ENCODE peak calls at places on chromosomes 16 and 17, in ten cellular contexts. Q, L, H, Z, K, S, V, R, Y and C are unnamed samples.

GRCh38 chr17:63940584-63940983 is 8.5 kb upstream of the CD79B start:
- DNase-seq in Q (no peak), L (no peak), H (no peak), Z (no peak), K (no peak), S (no peak), V (no peak), R (no peak), Y (no peak), C (peak)

GRCh38 chr17:69723316-69723715 is 308.8 kb downstream of the MAP2K6 start:
- DNase-seq in Q (no peak), L (no peak), H (no peak), Z (no peak), K (no peak), S (no peak), V (no peak), R (no peak), Y (no peak), C (no peak)

GRCh38 chr16:68367034-68367433 is 56.2 kb downstream of the PRMT7 start:
- DNase-seq in Q (peak), L (peak), H (no peak), Z (peak), K (peak), S (peak), V (peak), R (peak), Y (peak), C (no peak)

GRCh38 chr16:27722892-27723450 is 173.0 kb downstream of the KATNIP start:
- DNase-seq in Q (no peak), L (no peak), H (no peak), Z (no peak), K (no peak), S (no peak), V (no peak), R (no peak), Y (no peak), C (no peak)

GRCh38 chr17:48624544-48625501 is 1.3 kb downstream of the HOXB9 start:
- DNase-seq in Q (no peak), L (peak), H (no peak), Z (peak), K (peak), S (no peak), V (peak), R (no peak), Y (no peak), C (no peak)

GRCh38 chr17:73371285-73371684 is 59.5 kb upstream of the CDC42EP4 start:
- DNase-seq in Q (no peak), L (no peak), H (no peak), Z (no peak), K (no peak), S (no peak), V (no peak), R (no peak), Y (peak), C (no peak)

GRCh38 chr17:42673885-42674754 is 2.7 kb downstream of the PLEKHH3 start:
- DNase-seq in Q (peak), L (peak), H (peak), Z (peak), K (peak), S (no peak), V (peak), R (peak), Y (no peak), C (no peak)

GRCh38 chr16:61665512-61665911 is 370.7 kb downstream of the CDH8 start:
- DNase-seq in Q (no peak), L (no peak), H (no peak), Z (no peak), K (no peak), S (no peak), V (no peak), R (no peak), Y (no peak), C (no peak)

GRCh38 chr17:50575581-50576210 is 15.2 kb downstream of the CACNA1G start:
- DNase-seq in Q (no peak), L (peak), H (no peak), Z (no peak), K (no peak), S (no peak), V (no peak), R (no peak), Y (no peak), C (no peak)

GRCh38 chr16:25126820-25127232 is 15.3 kb downstream of the LCMT1 start:
- DNase-seq in Q (peak), L (no peak), H (no peak), Z (peak), K (peak), S (no peak), V (no peak), R (no peak), Y (peak), C (no peak)

GRCh38 chr17:72702136-72702735 is 390.3 kb downstream of the SLC39A11 start:
- DNase-seq in Q (no peak), L (no peak), H (no peak), Z (no peak), K (no peak), S (peak), V (no peak), R (no peak), Y (no peak), C (no peak)

GRCh38 chr17:81397314-81398169 is 2.3 kb downstream of the BAHCC1 start:
- DNase-seq in Q (peak), L (peak), H (no peak), Z (peak), K (no peak), S (no peak), V (peak), R (peak), Y (peak), C (no peak)

GRCh38 chr16:68385371-68385770 is 62.9 kb downstream of the SMPD3 start:
- DNase-seq in Q (no peak), L (no peak), H (no peak), Z (no peak), K (no peak), S (no peak), V (no peak), R (no peak), Y (peak), C (peak)

GRCh38 chr17:12312692-12313091 is 292.0 kb downstream of the MAP2K4 start:
- DNase-seq in Q (no peak), L (no peak), H (no peak), Z (no peak), K (no peak), S (no peak), V (no peak), R (no peak), Y (no peak), C (no peak)

GRCh38 chr17:61508912-61509311 is 56.7 kb downstream of the TBX4 start:
- DNase-seq in Q (no peak), L (no peak), H (no peak), Z (no peak), K (no peak), S (no peak), V (no peak), R (no peak), Y (no peak), C (no peak)

GRCh38 chr16:56411123-56411522 is 14.2 kb downstream of the AMFR start:
- DNase-seq in Q (no peak), L (no peak), H (no peak), Z (no peak), K (no peak), S (no peak), V (no peak), R (no peak), Y (no peak), C (no peak)

GRCh38 chr16:17251496-17251895 is 219.3 kb downstream of the XYLT1 start:
- DNase-seq in Q (no peak), L (peak), H (no peak), Z (no peak), K (no peak), S (no peak), V (no peak), R (no peak), Y (no peak), C (no peak)

GRCh38 chr16:76910931-76911330 is 280.1 kb upstream of the MON1B start:
- DNase-seq in Q (no peak), L (no peak), H (no peak), Z (no peak), K (no peak), S (no peak), V (no peak), R (no peak), Y (no peak), C (no peak)

GRCh38 chr17:79931517-79932309 is 92.5 kb upstream of the CBX4 start:
- DNase-seq in Q (no peak), L (no peak), H (no peak), Z (peak), K (no peak), S (no peak), V (no peak), R (no peak), Y (no peak), C (no peak)

GRCh38 chr17:29243792-29244191 is 2.9 kb upstream of the CRYBA1 start:
- DNase-seq in Q (no peak), L (peak), H (no peak), Z (no peak), K (peak), S (no peak), V (peak), R (no peak), Y (peak), C (no peak)

GRCh38 chr16:4200000-4200780 is 41.7 kb downstream of the SRL start:
- DNase-seq in Q (peak), L (peak), H (peak), Z (peak), K (peak), S (peak), V (peak), R (peak), Y (peak), C (no peak)

GRCh38 chr17:51200846-51201245 is 34.6 kb downstream of the NME2 start:
- DNase-seq in Q (no peak), L (no peak), H (no peak), Z (no peak), K (no peak), S (no peak), V (no peak), R (no peak), Y (no peak), C (no peak)

GRCh38 chr17:78839762-78840529 is 668 bp downstream of the USP36 start:
- DNase-seq in Q (peak), L (peak), H (peak), Z (peak), K (peak), S (no peak), V (peak), R (peak), Y (peak), C (no peak)
- TF ChIP-seq POLR2AphosphoS5 in Q (no peak), L (no peak), H (peak), Z (peak), K (no peak), S (no peak), V (no peak), R (no peak), Y (peak), C (no peak)

DNA sequence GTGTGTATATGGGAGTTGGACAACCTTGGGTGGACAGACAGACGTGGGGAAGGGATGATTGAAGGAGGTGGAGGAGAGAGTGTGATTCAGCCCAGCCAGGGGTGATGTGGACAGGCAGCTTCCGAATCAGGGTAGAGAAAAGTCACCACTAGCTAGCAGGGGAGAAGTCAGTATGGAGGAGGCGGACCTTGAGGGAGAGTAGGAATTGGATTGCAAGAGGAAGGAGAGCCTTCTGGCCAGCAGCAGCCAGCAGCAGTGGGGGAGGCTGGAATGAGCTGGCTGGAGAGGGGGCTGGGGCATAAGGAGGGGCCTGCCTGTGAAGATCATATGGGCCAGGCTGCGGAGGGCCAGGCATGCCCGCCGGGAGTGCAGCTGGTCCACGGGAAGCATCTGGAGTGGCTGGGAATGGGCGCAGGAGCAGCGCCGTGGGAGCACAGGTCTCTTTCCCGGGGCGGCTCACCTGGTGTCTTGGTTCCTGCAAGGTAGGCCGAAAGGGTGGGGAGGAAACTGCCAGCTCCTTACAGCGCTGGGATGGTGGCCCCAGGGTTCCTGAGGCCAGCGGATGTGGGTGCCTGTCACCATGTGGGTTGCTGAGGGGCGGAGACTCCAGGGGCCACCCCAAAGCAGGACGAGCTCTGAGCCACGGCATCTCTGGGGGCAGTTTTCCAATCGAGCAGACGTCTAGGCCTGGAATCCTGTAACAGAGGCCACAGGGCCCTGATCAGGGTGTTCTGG is 235.3 kb downstream of the SEC14L1 start:
- DNase-seq in Q (no peak), L (no peak), H (peak), Z (peak), K (no peak), S (no peak), V (peak), R (peak), Y (no peak), C (peak)
- H3K27ac ChIP-seq in Q (no peak), L (no peak), H (peak), Z (peak), K (no peak), S (no peak), V (no peak), R (peak), Y (no peak), C (peak)

GRCh38 chr17:7323731-7324437 is 5.3 kb downstream of the NEURL4 start:
- DNase-seq in Q (peak), L (peak), H (peak), Z (peak), K (peak), S (no peak), V (peak), R (peak), Y (no peak), C (peak)
- TF ChIP-seq CTCF in Q (peak), L (peak), H (peak), Z (peak), K (peak), S (peak), V (peak), R (peak), Y (peak), C (peak)

GRCh38 chr17:78577296-78577695 is at the start of gene DNAH17:
- DNase-seq in Q (no peak), L (no peak), H (no peak), Z (no peak), K (no peak), S (no peak), V (no peak), R (no peak), Y (no peak), C (no peak)
- TF ChIP-seq POLR2AphosphoS5 in Q (no peak), L (no peak), H (no peak), Z (no peak), K (no peak), S (no peak), V (no peak), R (no peak), Y (no peak), C (no peak)

GRCh38 chr17:76796081-76796480 is 58.2 kb downstream of the MFSD11 start:
- DNase-seq in Q (peak), L (no peak), H (no peak), Z (no peak), K (no peak), S (no peak), V (no peak), R (no peak), Y (no peak), C (no peak)

GRCh38 chr17:76789235-76789788 is 51.4 kb downstream of the MFSD11 start:
- DNase-seq in Q (no peak), L (no peak), H (no peak), Z (no peak), K (peak), S (no peak), V (peak), R (no peak), Y (no peak), C (no peak)

GRCh38 chr17:76792348-76792747 is 54.4 kb downstream of the MFSD11 start:
- DNase-seq in Q (no peak), L (no peak), H (no peak), Z (no peak), K (no peak), S (no peak), V (no peak), R (no peak), Y (no peak), C (no peak)

GRCh38 chr17:76793775-76794174 is 55.9 kb downstream of the MFSD11 start:
- DNase-seq in Q (peak), L (peak), H (no peak), Z (no peak), K (peak), S (peak), V (peak), R (no peak), Y (peak), C (peak)

DNA sequence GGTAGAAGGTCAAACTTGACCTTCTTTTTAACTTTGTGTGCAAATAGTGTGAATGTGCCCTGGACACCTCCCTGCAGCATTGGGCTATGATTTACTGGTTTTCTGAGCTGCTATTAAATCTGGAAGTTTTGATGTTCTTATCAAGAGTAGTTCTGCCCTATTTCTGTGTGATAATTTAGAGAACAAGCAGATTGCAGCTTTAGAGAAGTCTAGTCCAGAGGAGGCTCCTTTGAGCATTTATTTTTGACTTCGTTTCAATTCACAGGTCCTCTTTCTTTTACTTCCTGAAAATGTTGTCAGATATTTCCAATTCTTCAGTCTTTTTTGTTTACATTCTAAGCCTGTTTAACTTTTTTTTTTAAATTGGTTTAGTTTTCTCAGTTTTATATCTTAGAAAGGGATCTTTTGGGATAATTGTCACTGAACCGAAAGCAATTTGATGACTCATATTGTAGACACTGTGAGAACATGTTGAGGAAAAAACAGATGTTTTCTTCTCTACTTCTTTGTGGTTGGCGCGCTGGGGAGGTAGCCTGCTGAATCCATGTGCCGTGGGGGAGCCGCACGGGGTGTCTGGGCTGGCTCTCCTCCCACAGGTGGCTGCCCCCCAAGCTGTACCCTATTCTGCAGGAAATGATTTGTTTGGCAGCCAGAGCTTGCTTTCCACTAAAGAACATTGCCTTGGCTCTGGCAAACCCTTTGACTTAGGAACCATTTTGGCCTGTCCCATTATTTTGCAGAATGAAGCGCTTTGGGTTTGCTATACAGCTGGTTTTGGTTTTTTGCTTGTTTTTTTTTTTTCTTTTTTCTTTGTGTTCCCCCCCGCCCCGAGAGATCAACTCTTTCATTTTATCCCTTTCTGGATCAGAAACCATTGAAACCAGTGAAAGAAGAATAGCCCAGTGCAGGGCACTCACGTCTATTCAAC is 53.4 kb downstream of the MFSD11 start:
- DNase-seq in Q (peak), L (no peak), H (no peak), Z (peak), K (peak), S (no peak), V (peak), R (peak), Y (peak), C (peak)
- H3K27ac ChIP-seq in Q (no peak), L (no peak), H (peak), Z (no peak), K (peak), S (peak), V (peak), R (no peak), Y (no peak), C (peak)

GRCh38 chr17:31266042-31266441 is 31.0 kb downstream of the OMG start:
- DNase-seq in Q (no peak), L (peak), H (no peak), Z (no peak), K (no peak), S (no peak), V (no peak), R (no peak), Y (peak), C (no peak)
- TF ChIP-seq CTCF in Q (no peak), L (peak), H (no peak), Z (no peak), K (peak), S (peak), V (peak), R (no peak), Y (no peak), C (no peak)

GRCh38 chr17:35588196-35588920 is 1.2 kb downstream of the AP2B1 start:
- DNase-seq in Q (peak), L (peak), H (no peak), Z (no peak), K (peak), S (peak), V (no peak), R (no peak), Y (peak), C (no peak)
- TF ChIP-seq POLR2AphosphoS5 in Q (no peak), L (no peak), H (no peak), Z (no peak), K (no peak), S (peak), V (no peak), R (peak), Y (no peak), C (no peak)

GRCh38 chr16:49835116-49835880 is 20.6 kb downstream of the ZNF423 start:
- DNase-seq in Q (no peak), L (peak), H (no peak), Z (no peak), K (no peak), S (no peak), V (peak), R (no peak), Y (no peak), C (no peak)
- H3K27ac ChIP-seq in Q (no peak), L (peak), H (peak), Z (peak), K (no peak), S (no peak), V (no peak), R (peak), Y (no peak), C (peak)

GRCh38 chr17:21020622-21021021 is 22.2 kb downstream of the USP22 start:
- DNase-seq in Q (no peak), L (no peak), H (peak), Z (no peak), K (no peak), S (no peak), V (no peak), R (no peak), Y (no peak), C (no peak)

GRCh38 chr17:21018894-21019293 is 23.9 kb downstream of the USP22 start:
- DNase-seq in Q (no peak), L (no peak), H (peak), Z (no peak), K (no peak), S (no peak), V (no peak), R (no peak), Y (no peak), C (no peak)

GRCh38 chr17:21017861-21018260 is 24.9 kb downstream of the USP22 start:
- DNase-seq in Q (no peak), L (no peak), H (peak), Z (no peak), K (no peak), S (no peak), V (no peak), R (no peak), Y (no peak), C (no peak)

GRCh38 chr17:21021208-21021803 is 21.5 kb downstream of the USP22 start:
- DNase-seq in Q (no peak), L (no peak), H (peak), Z (no peak), K (no peak), S (no peak), V (no peak), R (no peak), Y (no peak), C (no peak)

GRCh38 chr17:21019976-21020575 is 22.7 kb downstream of the USP22 start:
- DNase-seq in Q (no peak), L (peak), H (peak), Z (peak), K (no peak), S (no peak), V (peak), R (peak), Y (no peak), C (peak)
- TF ChIP-seq CTCF in Q (peak), L (peak), H (no peak), Z (peak), K (peak), S (no peak), V (peak), R (no peak), Y (peak), C (no peak)